ENCODE peak calls at places on chromosomes 2 and 18, in seven cellular contexts. Z is lower lobe of right lung, B is prostate gland, H is substantia nigra, R is cardiac muscle cell, G is GM23248, K is upper lobe of right lung. S is an unnamed sample.

GRCh38 chr2:120262761-120263428 is 10.2 kb downstream of the RALB start:
- DNase-seq in Z (no peak), B (no peak), H (no peak), R (no peak), G (peak), K (no peak), S (no peak)

GRCh38 chr18:79353238-79353637 is 42.5 kb upstream of the NFATC1 start:
- DNase-seq in Z (no peak), B (no peak), H (peak), R (peak), G (no peak), K (no peak), S (no peak)

GRCh38 chr2:9473985-9474360 is 378 bp upstream of the IAH1 start:
- DNase-seq in Z (peak), B (no peak), H (peak), R (peak), G (peak), K (peak), S (peak)

GRCh38 chr2:133970641-133971040 is 283.2 kb upstream of the MGAT5 start:
- DNase-seq in Z (no peak), B (no peak), H (no peak), R (no peak), G (no peak), K (no peak), S (no peak)

GRCh38 chr2:237702439-237703397 is 75.3 kb downstream of the LRRFIP1 start:
- DNase-seq in Z (peak), B (no peak), H (no peak), R (peak), G (peak), K (no peak), S (no peak)

GRCh38 chr2:236715077-236715476 is 145.5 kb downstream of the ACKR3 start:
- DNase-seq in Z (no peak), B (no peak), H (no peak), R (no peak), G (no peak), K (no peak), S (no peak)

GRCh38 chr2:20521193-20521592 is 74.3 kb downstream of the RHOB start:
- DNase-seq in Z (no peak), B (no peak), H (no peak), R (no peak), G (no peak), K (no peak), S (no peak)

GRCh38 chr2:43224131-43224570 is 2.3 kb downstream of the ZFP36L2 start:
- DNase-seq in Z (peak), B (peak), H (peak), R (peak), G (peak), K (peak), S (peak)

GRCh38 chr2:180115675-180116074 is 108.6 kb upstream of the CWC22 start:
- DNase-seq in Z (no peak), B (no peak), H (no peak), R (no peak), G (no peak), K (no peak), S (no peak)

GRCh38 chr18:23883277-23883790 is 131.2 kb upstream of the TTC39C start:
- DNase-seq in Z (no peak), B (peak), H (no peak), R (no peak), G (peak), K (no peak), S (no peak)

GRCh38 chr2:33491685-33492084 is 15.2 kb downstream of the RASGRP3 start:
- DNase-seq in Z (no peak), B (no peak), H (no peak), R (peak), G (no peak), K (no peak), S (no peak)

GRCh38 chr18:59359576-59359952 is 499 bp upstream of the LMAN1 start:
- DNase-seq in Z (no peak), B (no peak), H (no peak), R (no peak), G (no peak), K (no peak), S (no peak)

GRCh38 chr2:48844418-48845155 is 89.1 kb upstream of the LHCGR start:
- DNase-seq in Z (no peak), B (no peak), H (no peak), R (no peak), G (peak), K (no peak), S (no peak)

GRCh38 chr18:7272268-7273049 is 41.6 kb downstream of the LRRC30 start:
- DNase-seq in Z (peak), B (peak), H (peak), R (peak), G (peak), K (peak), S (no peak)

GRCh38 chr2:144848404-144848803 is 328.5 kb upstream of the ZEB2 start:
- DNase-seq in Z (no peak), B (no peak), H (no peak), R (peak), G (no peak), K (no peak), S (no peak)

GRCh38 chr2:3127279-3127690 is 250.3 kb downstream of the EIPR1 start:
- DNase-seq in Z (no peak), B (no peak), H (no peak), R (no peak), G (no peak), K (no peak), S (no peak)

GRCh38 chr18:55048892-55049291 is 89.6 kb upstream of the CCDC68 start:
- DNase-seq in Z (no peak), B (no peak), H (no peak), R (no peak), G (peak), K (no peak), S (no peak)

GRCh38 chr2:201882353-201883095 is 76.2 kb downstream of the CDK15 start:
- DNase-seq in Z (no peak), B (no peak), H (no peak), R (no peak), G (peak), K (no peak), S (no peak)

GRCh38 chr2:236642584-236643291 is 73.1 kb downstream of the ACKR3 start:
- DNase-seq in Z (peak), B (no peak), H (no peak), R (no peak), G (peak), K (peak), S (no peak)

GRCh38 chr2:50952596-50952995 is 79.3 kb downstream of the NRXN1 start:
- DNase-seq in Z (no peak), B (no peak), H (no peak), R (no peak), G (no peak), K (no peak), S (no peak)

GRCh38 chr18:72174972-72175649 is 369.0 kb downstream of the CBLN2 start:
- DNase-seq in Z (no peak), B (no peak), H (no peak), R (no peak), G (no peak), K (no peak), S (no peak)

GRCh38 chr2:119755906-119756305 is 3.8 kb upstream of the PTPN4 start:
- DNase-seq in Z (no peak), B (no peak), H (no peak), R (no peak), G (no peak), K (no peak), S (no peak)

GRCh38 chr2:84495539-84496146 is 20.7 kb upstream of the DNAH6 start:
- DNase-seq in Z (no peak), B (peak), H (no peak), R (peak), G (peak), K (no peak), S (peak)

GRCh38 chr2:20934226-20934625 is 109.6 kb downstream of the APOB start:
- DNase-seq in Z (no peak), B (no peak), H (no peak), R (no peak), G (peak), K (no peak), S (no peak)

GRCh38 chr2:226611196-226611943 is 188.2 kb downstream of the IRS1 start:
- DNase-seq in Z (no peak), B (no peak), H (no peak), R (no peak), G (no peak), K (no peak), S (no peak)

GRCh38 chr2:44004735-44005602 is 9.2 kb upstream of the LRPPRC start:
- DNase-seq in Z (no peak), B (no peak), H (no peak), R (no peak), G (peak), K (no peak), S (no peak)

GRCh38 chr2:41912337-41912736 is 135.5 kb upstream of the PKDCC start:
- DNase-seq in Z (no peak), B (no peak), H (no peak), R (no peak), G (peak), K (no peak), S (no peak)

GRCh38 chr18:48989304-48990284 is 38.8 kb upstream of the SMAD7 start:
- DNase-seq in Z (no peak), B (no peak), H (no peak), R (no peak), G (no peak), K (no peak), S (no peak)

GRCh38 chr2:198807131-198807530 is 650.6 kb downstream of the SATB2 start:
- DNase-seq in Z (no peak), B (no peak), H (no peak), R (no peak), G (peak), K (no peak), S (no peak)

GRCh38 chr18:12048827-12049175 is 44.8 kb upstream of the ANKRD62 start:
- DNase-seq in Z (no peak), B (no peak), H (no peak), R (no peak), G (peak), K (no peak), S (no peak)

GRCh38 chr2:85584857-85585780 is 888 bp downstream of the VAMP5 start:
- DNase-seq in Z (peak), B (peak), H (no peak), R (no peak), G (peak), K (no peak), S (no peak)

GRCh38 chr2:67625671-67626070 is 228.5 kb downstream of the ETAA1 start:
- DNase-seq in Z (no peak), B (no peak), H (no peak), R (no peak), G (peak), K (no peak), S (no peak)

GRCh38 chr2:64731746-64732145 is 78.0 kb upstream of the SERTAD2 start:
- DNase-seq in Z (no peak), B (no peak), H (no peak), R (no peak), G (no peak), K (no peak), S (no peak)

GRCh38 chr18:44626807-44627206 is 53.9 kb upstream of the SETBP1 start:
- DNase-seq in Z (no peak), B (no peak), H (no peak), R (no peak), G (peak), K (no peak), S (no peak)

GRCh38 chr18:44630118-44630517 is 50.6 kb upstream of the SETBP1 start:
- DNase-seq in Z (no peak), B (no peak), H (no peak), R (no peak), G (no peak), K (no peak), S (no peak)

GRCh38 chr18:44625367-44625766 is 55.3 kb upstream of the SETBP1 start:
- DNase-seq in Z (no peak), B (no peak), H (no peak), R (no peak), G (no peak), K (no peak), S (no peak)

GRCh38 chr18:44624052-44624451 is 56.6 kb upstream of the SETBP1 start:
- DNase-seq in Z (no peak), B (no peak), H (no peak), R (no peak), G (no peak), K (no peak), S (no peak)

GRCh38 chr18:44627245-44627644 is 53.4 kb upstream of the SETBP1 start:
- DNase-seq in Z (no peak), B (no peak), H (no peak), R (no peak), G (peak), K (no peak), S (no peak)
- H3K27ac ChIP-seq in Z (no peak), B (no peak), H (no peak), R (no peak), G (peak), K (no peak), S (no peak)

DNA sequence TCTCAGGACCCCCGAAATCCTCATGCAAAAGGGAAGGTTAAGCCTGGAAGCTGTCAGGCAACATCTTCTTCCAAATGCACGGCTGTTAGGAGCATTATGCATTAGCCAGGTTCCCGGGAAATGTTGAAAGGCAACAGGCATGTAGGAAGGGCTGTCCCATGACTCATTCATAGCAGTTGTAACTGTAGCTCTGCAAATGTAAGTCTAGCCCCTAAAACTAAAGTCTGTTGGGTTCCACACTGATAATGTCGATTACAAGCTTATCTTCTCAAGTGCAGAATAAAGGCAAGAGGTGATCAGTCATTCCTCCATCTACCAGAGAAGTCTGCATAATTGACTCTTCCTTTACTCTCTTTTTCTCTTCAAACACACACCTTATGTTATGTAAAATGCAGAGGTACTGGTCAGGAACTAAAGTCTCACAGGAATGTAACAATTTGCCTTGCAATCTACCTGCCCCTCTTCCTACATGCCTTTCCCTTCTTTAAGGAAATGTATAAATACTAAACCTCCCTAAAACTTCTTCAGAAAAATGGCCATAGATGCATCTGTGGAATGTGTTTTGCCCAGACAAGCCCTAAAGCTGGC is 99.8 kb downstream of the AKAIN1 start:
- DNase-seq in Z (no peak), B (no peak), H (no peak), R (no peak), G (peak), K (no peak), S (no peak)
- H3K27ac ChIP-seq in Z (no peak), B (no peak), H (no peak), R (no peak), G (no peak), K (no peak), S (no peak)

DNA sequence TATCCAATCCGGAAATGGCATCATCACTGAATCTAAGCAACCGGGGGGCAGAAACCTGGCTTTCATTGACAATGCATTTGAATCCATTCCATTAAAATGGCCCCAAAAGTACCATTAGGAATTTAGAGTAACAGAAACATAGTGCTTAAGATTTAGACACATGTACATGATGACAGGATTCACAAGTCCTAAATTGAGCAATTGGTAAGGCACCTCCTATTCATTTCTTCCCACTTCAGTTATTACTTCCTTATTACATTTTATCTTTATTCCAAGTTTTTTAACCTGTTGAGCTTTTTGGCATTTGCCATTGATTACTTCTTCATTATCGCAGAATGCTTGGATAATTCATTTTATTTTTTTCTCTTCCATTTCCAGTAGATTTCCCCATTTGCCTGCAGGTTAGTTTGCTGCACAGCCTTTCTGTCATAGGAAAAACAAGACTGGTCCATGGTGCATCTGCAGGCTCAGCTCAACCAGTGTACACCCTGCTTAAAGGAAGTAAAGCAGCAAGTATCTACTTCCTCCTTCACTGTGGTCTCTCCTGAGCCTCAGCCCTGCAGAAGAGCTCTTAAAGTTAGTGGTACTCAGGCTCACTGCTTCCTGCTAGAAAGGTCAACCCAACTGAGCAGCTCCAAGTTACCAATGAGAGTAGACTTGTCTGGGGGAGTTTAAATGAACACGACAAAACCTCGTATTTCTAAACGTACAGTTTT is 89.2 kb downstream of the DOCK10 start:
- DNase-seq in Z (no peak), B (no peak), H (no peak), R (no peak), G (no peak), K (no peak), S (peak)
- H3K27ac ChIP-seq in Z (no peak), B (no peak), H (no peak), R (no peak), G (no peak), K (no peak), S (peak)

DNA sequence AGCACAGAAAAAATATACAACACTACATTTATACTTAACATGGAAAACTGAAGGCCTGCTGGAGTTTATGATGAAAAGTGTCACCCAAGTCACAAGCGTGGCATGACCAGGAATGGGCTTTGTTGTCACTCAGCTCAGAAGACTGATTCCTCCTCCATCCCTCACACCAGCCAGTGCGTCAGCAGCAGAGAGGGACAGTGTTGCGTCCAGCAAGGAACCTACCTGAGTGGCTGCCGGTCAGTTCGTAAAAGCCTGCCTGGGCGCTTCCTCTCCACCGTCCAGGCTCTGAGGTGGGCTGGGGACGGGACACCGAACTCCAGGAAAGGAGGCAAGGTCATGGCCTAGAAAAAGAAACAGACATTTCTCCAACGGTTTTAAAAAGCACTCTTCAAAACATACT is 77.4 kb downstream of the USP40 start:
- DNase-seq in Z (no peak), B (no peak), H (no peak), R (no peak), G (no peak), K (no peak), S (no peak)
- H3K27ac ChIP-seq in Z (no peak), B (no peak), H (peak), R (no peak), G (no peak), K (peak), S (no peak)

GRCh38 chr18:35521133-35521532 is 23.4 kb upstream of the INO80C start:
- DNase-seq in Z (no peak), B (no peak), H (no peak), R (no peak), G (no peak), K (no peak), S (no peak)

GRCh38 chr18:35526476-35527120 is 28.8 kb upstream of the INO80C start:
- DNase-seq in Z (peak), B (no peak), H (no peak), R (peak), G (peak), K (peak), S (no peak)

GRCh38 chr18:35525795-35526475 is 28.2 kb upstream of the INO80C start:
- DNase-seq in Z (no peak), B (no peak), H (no peak), R (peak), G (peak), K (no peak), S (no peak)

GRCh38 chr18:35522130-35522959 is 24.6 kb upstream of the INO80C start:
- DNase-seq in Z (no peak), B (no peak), H (no peak), R (no peak), G (no peak), K (no peak), S (no peak)

GRCh38 chr18:35524236-35524635 is 26.5 kb upstream of the INO80C start:
- DNase-seq in Z (peak), B (no peak), H (no peak), R (no peak), G (no peak), K (no peak), S (no peak)
- H3K27ac ChIP-seq in Z (no peak), B (no peak), H (no peak), R (peak), G (no peak), K (peak), S (no peak)

GRCh38 chr2:16477648-16478047 is 188.0 kb downstream of the CYRIA start:
- DNase-seq in Z (no peak), B (no peak), H (no peak), R (no peak), G (no peak), K (no peak), S (no peak)
- H3K27ac ChIP-seq in Z (no peak), B (no peak), H (no peak), R (no peak), G (no peak), K (no peak), S (no peak)

DNA sequence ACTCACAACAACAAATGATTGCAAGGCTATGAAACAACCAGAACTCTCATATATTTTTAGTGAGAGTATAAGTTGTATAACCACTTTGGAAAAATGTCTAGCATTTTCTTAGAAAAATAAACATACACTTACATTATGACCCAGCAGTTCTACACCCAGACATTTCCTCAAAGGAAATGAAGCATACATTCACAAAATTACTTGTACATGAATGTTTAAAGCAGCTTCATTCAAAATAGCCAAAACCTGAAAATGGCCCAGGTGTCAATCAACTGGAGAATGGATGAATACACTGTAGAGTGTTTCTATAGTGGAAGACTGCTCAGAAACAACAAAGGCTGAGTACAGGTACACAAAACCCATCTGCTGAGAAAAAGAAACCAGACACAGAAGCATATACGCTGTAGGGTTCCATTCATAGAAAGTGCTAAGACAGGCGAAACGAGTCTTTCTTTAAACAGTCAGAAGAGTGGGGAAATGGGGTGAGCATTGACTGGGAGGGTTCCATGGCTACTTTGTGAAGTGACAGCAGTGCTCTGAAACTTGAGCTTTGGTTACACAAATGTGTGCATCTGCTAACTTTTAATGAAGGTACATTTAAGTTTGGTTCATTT is 799.0 kb downstream of the DCDC2C start:
- DNase-seq in Z (no peak), B (no peak), H (no peak), R (no peak), G (no peak), K (no peak), S (no peak)
- H3K27ac ChIP-seq in Z (no peak), B (no peak), H (no peak), R (no peak), G (no peak), K (no peak), S (no peak)

GRCh38 chr2:215435809-215436704 is at the start of gene FN1:
- DNase-seq in Z (peak), B (peak), H (peak), R (peak), G (peak), K (peak), S (peak)

GRCh38 chr2:215435261-215435808 is 533 bp downstream of the FN1 start:
- DNase-seq in Z (peak), B (no peak), H (no peak), R (peak), G (peak), K (peak), S (no peak)

GRCh38 chr2:215437614-215438013 is 1.7 kb upstream of the FN1 start:
- DNase-seq in Z (no peak), B (no peak), H (no peak), R (no peak), G (peak), K (no peak), S (no peak)

GRCh38 chr2:215434447-215435260 is 1.2 kb downstream of the FN1 start:
- DNase-seq in Z (no peak), B (no peak), H (no peak), R (no peak), G (peak), K (no peak), S (no peak)

GRCh38 chr2:215436705-215437570 is 1.1 kb upstream of the FN1 start:
- DNase-seq in Z (peak), B (peak), H (peak), R (no peak), G (peak), K (no peak), S (no peak)
- H3K27ac ChIP-seq in Z (peak), B (peak), H (peak), R (no peak), G (peak), K (peak), S (no peak)

S was measured in CD4-positive, alpha-beta memory T cell.